ENCODE peak calls at places on chromosomes 11 and 22, in seven cellular contexts. B, N, H, D, I, M and R are unnamed samples.

GRCh38 chr11:2768471-2769408 is 68.9 kb upstream of the KCNQ1OT1 start:
- DNase-seq in B (peak), N (peak), H (peak), D (peak), I (no peak), M (peak), R (no peak)

GRCh38 chr11:14336507-14337503 is 22.2 kb downstream of the RRAS2 start:
- DNase-seq in B (peak), N (peak), H (no peak), D (no peak), I (no peak), M (peak), R (no peak)

GRCh38 chr11:28738549-28738948 is 630.4 kb downstream of the METTL15 start:
- DNase-seq in B (no peak), N (no peak), H (no peak), D (no peak), I (no peak), M (no peak), R (no peak)

GRCh38 chr11:9160166-9160565 is 68.8 kb upstream of the SCUBE2 start:
- DNase-seq in B (peak), N (no peak), H (no peak), D (no peak), I (no peak), M (no peak), R (no peak)

GRCh38 chr11:68827733-68828132 is 14.0 kb downstream of the CPT1A start:
- DNase-seq in B (no peak), N (no peak), H (peak), D (no peak), I (no peak), M (no peak), R (no peak)

GRCh38 chr11:1152316-1153104 is 5.2 kb upstream of the MUC5AC start:
- DNase-seq in B (peak), N (peak), H (peak), D (no peak), I (no peak), M (peak), R (no peak)

GRCh38 chr22:46833228-46833627 is 70.8 kb downstream of the TBC1D22A start:
- DNase-seq in B (peak), N (no peak), H (no peak), D (peak), I (no peak), M (peak), R (peak)

GRCh38 chr11:69518081-69518950 is 36.9 kb downstream of the LINC01488 start:
- DNase-seq in B (peak), N (peak), H (no peak), D (no peak), I (peak), M (peak), R (no peak)

GRCh38 chr22:32971252-32971651 is 86.9 kb downstream of the SYN3 start:
- DNase-seq in B (no peak), N (no peak), H (no peak), D (no peak), I (no peak), M (no peak), R (no peak)

GRCh38 chr11:313787-314547 is at the start of gene IFITM1:
- DNase-seq in B (peak), N (peak), H (peak), D (peak), I (peak), M (no peak), R (peak)

GRCh38 chr11:119509969-119510401 is 87.0 kb upstream of the THY1 start:
- DNase-seq in B (peak), N (peak), H (no peak), D (no peak), I (no peak), M (peak), R (no peak)

GRCh38 chr11:32164836-32165235 is 74.0 kb downstream of the RCN1 start:
- DNase-seq in B (no peak), N (no peak), H (no peak), D (no peak), I (no peak), M (no peak), R (no peak)

GRCh38 chr11:17263803-17264202 is 12.7 kb upstream of the NUCB2 start:
- DNase-seq in B (peak), N (no peak), H (no peak), D (no peak), I (no peak), M (no peak), R (no peak)

GRCh38 chr11:60777572-60777971 is 7.6 kb upstream of the MS4A10 start:
- DNase-seq in B (peak), N (no peak), H (no peak), D (no peak), I (no peak), M (peak), R (no peak)

GRCh38 chr22:38792833-38793232 is 1.1 kb downstream of the DNAL4 start:
- DNase-seq in B (no peak), N (no peak), H (no peak), D (no peak), I (no peak), M (peak), R (no peak)

GRCh38 chr11:130219148-130219547 is 59.6 kb downstream of the ST14 start:
- DNase-seq in B (no peak), N (no peak), H (no peak), D (peak), I (no peak), M (no peak), R (no peak)

GRCh38 chr11:73324665-73325035 is 16.6 kb downstream of the ARHGEF17 start:
- DNase-seq in B (peak), N (no peak), H (no peak), D (no peak), I (no peak), M (no peak), R (no peak)

GRCh38 chr11:64448599-64449380 is 89.8 kb downstream of the RPS6KA4 start:
- DNase-seq in B (peak), N (no peak), H (peak), D (peak), I (peak), M (peak), R (peak)

GRCh38 chr11:86814775-86815174 is 14.4 kb downstream of the PRSS23 start:
- DNase-seq in B (peak), N (no peak), H (no peak), D (no peak), I (no peak), M (no peak), R (no peak)

GRCh38 chr11:110972640-110973039 is 260.4 kb upstream of the ARHGAP20 start:
- DNase-seq in B (peak), N (peak), H (no peak), D (no peak), I (no peak), M (peak), R (no peak)

GRCh38 chr22:38504731-38505594 is 1.1 kb downstream of the DDX17 start:
- DNase-seq in B (peak), N (no peak), H (peak), D (no peak), I (peak), M (peak), R (no peak)

GRCh38 chr11:15865212-15865987 is 490.9 kb downstream of the SOX6 start:
- DNase-seq in B (peak), N (no peak), H (no peak), D (no peak), I (no peak), M (no peak), R (no peak)

DNA sequence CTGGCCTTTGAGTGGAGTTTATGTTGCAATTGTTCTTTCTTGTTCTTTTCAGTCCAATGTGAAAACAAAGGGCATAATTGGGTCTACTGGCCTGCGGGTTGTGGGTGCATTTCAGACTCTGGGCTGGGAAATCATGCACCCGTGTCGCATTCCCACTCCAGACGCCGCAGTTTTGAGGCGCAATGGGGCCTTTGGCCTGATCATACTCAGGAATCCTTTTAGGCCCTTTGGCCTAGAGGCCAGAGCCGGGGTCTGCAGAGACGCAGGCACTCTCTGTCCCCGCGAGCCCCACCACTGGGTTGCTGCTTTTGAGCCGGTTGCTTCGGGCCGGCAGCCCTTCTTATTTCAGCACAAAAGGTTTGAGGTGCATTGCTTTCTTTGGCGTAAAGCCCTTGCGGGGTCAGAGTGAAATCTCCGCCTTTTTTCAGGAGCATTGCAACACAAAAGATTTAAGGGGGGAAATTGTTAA is 48.4 kb upstream of the DBX1 start:
- DNase-seq in B (no peak), N (no peak), H (no peak), D (peak), I (no peak), M (no peak), R (no peak)
- H3K4me3 ChIP-seq in B (no peak), N (no peak), H (no peak), D (peak), I (no peak), M (no peak), R (peak)

DNA sequence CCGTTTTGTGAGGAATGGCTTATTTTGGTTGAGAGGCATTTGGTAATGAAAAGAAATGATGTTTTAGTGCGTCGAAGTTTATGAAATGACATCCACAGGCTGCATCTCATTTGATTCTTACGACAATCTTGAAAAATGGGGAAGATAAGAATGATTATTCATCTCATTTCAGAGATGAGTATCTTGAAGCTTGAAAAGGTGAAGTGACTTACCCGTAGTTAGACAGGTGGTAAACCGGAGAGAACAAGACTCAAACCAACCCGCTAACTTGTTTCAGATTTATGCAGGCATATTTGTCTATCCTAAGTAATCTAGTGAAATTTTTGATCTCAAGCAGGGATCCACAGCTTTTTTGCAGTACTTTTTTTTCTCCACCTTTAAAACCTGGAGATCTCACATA is 9.1 kb upstream of the SORL1-AS1 start:
- DNase-seq in B (no peak), N (no peak), H (no peak), D (no peak), I (no peak), M (no peak), R (no peak)
- H3K4me3 ChIP-seq in B (no peak), N (no peak), H (no peak), D (no peak), I (no peak), M (no peak), R (no peak)

GRCh38 chr22:31287818-31288495 is 4.3 kb downstream of the PIK3IP1 start:
- DNase-seq in B (no peak), N (no peak), H (peak), D (no peak), I (no peak), M (no peak), R (no peak)

GRCh38 chr22:31290494-31291402 is 1.5 kb downstream of the PIK3IP1 start:
- DNase-seq in B (peak), N (peak), H (peak), D (peak), I (peak), M (peak), R (no peak)

GRCh38 chr22:31288496-31289235 is 3.6 kb downstream of the PIK3IP1 start:
- DNase-seq in B (no peak), N (no peak), H (peak), D (no peak), I (no peak), M (no peak), R (no peak)

GRCh38 chr22:31291403-31291715 is 929 bp downstream of the PIK3IP1 start:
- DNase-seq in B (no peak), N (no peak), H (no peak), D (no peak), I (no peak), M (no peak), R (no peak)

GRCh38 chr22:31289335-31289734 is 3.0 kb downstream of the PIK3IP1 start:
- DNase-seq in B (no peak), N (no peak), H (peak), D (no peak), I (no peak), M (no peak), R (no peak)
- H3K4me3 ChIP-seq in B (no peak), N (no peak), H (no peak), D (no peak), I (peak), M (no peak), R (no peak)

GRCh38 chr22:24437091-24437490 is 9.7 kb downstream of the ADORA2A start:
- DNase-seq in B (no peak), N (no peak), H (no peak), D (no peak), I (no peak), M (no peak), R (no peak)
- H3K4me3 ChIP-seq in B (no peak), N (no peak), H (no peak), D (no peak), I (no peak), M (no peak), R (no peak)

GRCh38 chr22:41488076-41488475 is 19.2 kb downstream of the ACO2 start:
- DNase-seq in B (no peak), N (no peak), H (no peak), D (no peak), I (no peak), M (no peak), R (no peak)
- H3K4me3 ChIP-seq in B (no peak), N (no peak), H (no peak), D (no peak), I (no peak), M (no peak), R (no peak)